ENCODE peak calls at places on chromosome 22, in seven cellular contexts. N is GM12865, E is Peyer's patch, G is activated T-cell treated with anti-CD3 and anti-CD28 coated beads for 24 hours, R is heart right ventricle, T is heart left ventricle, I is non-pigmented ciliary epithelial cell. U is an unnamed sample.

GRCh38 chr22:44758354-44758969 is 6.1 kb downstream of the ARHGAP8 start:
- DNase-seq in N (no peak), I (peak), T (no peak), G (no peak), R (no peak), E (no peak), U (peak)

GRCh38 chr22:19548964-19549363 is 24.8 kb upstream of the CLDN5 start:
- DNase-seq in G (no peak), R (no peak), T (no peak), I (no peak), N (no peak), E (peak), U (no peak)

GRCh38 chr22:45023431-45023830 is 13.6 kb upstream of the PHF21B start:
- DNase-seq in N (no peak), E (no peak), T (no peak), I (no peak), G (no peak), R (no peak), U (no peak)

GRCh38 chr22:23419931-23420330 is 160.2 kb downstream of the IGLL1 start:
- DNase-seq in T (no peak), E (no peak), N (no peak), I (no peak), R (no peak), G (no peak), U (no peak)

GRCh38 chr22:50008151-50009040 is 4.2 kb downstream of the IL17REL start:
- DNase-seq in R (no peak), E (peak), I (no peak), G (no peak), T (no peak), N (no peak), U (no peak)

GRCh38 chr22:40232624-40233023 is 54.9 kb downstream of the TNRC6B start:
- DNase-seq in R (no peak), N (no peak), T (no peak), G (no peak), I (no peak), E (no peak), U (no peak)

GRCh38 chr22:39954584-39955055 is 5.6 kb upstream of the TMA7B start:
- DNase-seq in N (peak), G (no peak), E (no peak), T (no peak), I (peak), R (no peak), U (no peak)

GRCh38 chr22:22452211-22452610 is 56.3 kb downstream of the ZNF280B start:
- DNase-seq in E (no peak), G (no peak), T (no peak), N (no peak), I (no peak), R (no peak), U (no peak)

GRCh38 chr22:30521368-30522156 is 16.1 kb upstream of the SEC14L4 start:
- DNase-seq in I (no peak), T (no peak), R (no peak), N (no peak), G (no peak), E (no peak), U (no peak)

GRCh38 chr22:45612451-45612901 is 59.2 kb upstream of the ATXN10 start:
- DNase-seq in T (peak), N (no peak), R (peak), I (peak), E (peak), G (peak), U (no peak)

U was measured in small intestine.